ENCODE peak calls at places on chromosomes 12 and 14, in seven cellular contexts. V, Y, W, J, E, G and I are unnamed samples.
A peak's percentile ranks its signal among the peaks of the same experiment; 100 is the strongest.

GRCh38 chr14:96811265-96811664 is 14.1 kb downstream of the VRK1 start:
- DNase-seq in V (no peak), Y (no peak), W (no peak), J (no peak), E (no peak), G (no peak), I (no peak)

GRCh38 chr12:87317302-87317701 is 711.9 kb downstream of the C12orf50 start:
- DNase-seq in V (no peak), Y (no peak), W (no peak), J (no peak), E (no peak), G (no peak), I (no peak)

GRCh38 chr12:32179011-32179395 is 72.4 kb downstream of the BICD1 start:
- DNase-seq in V (no peak), Y (no peak), W (no peak), J (no peak), E (no peak), G (no peak), I (no peak)

GRCh38 chr12:70069221-70069811 is 173.9 kb upstream of the CNOT2 start:
- DNase-seq in V (no peak), Y (no peak), W (no peak), J (peak; percentile 80), E (no peak), G (no peak), I (no peak)

GRCh38 chr12:72141381-72141780 is 130.8 kb upstream of the TRHDE start:
- DNase-seq in V (no peak), Y (peak; percentile 45), W (peak; percentile 36), J (no peak), E (no peak), G (no peak), I (peak; percentile 34)

GRCh38 chr14:65356327-65356836 is 56.1 kb upstream of the FUT8 start:
- DNase-seq in V (no peak), Y (no peak), W (no peak), J (peak; percentile 72), E (peak; percentile 45), G (no peak), I (no peak)

GRCh38 chr12:105315726-105316125 is 14.8 kb upstream of the C12orf75 start:
- DNase-seq in V (no peak), Y (no peak), W (no peak), J (no peak), E (no peak), G (no peak), I (no peak)

GRCh38 chr12:101781834-101782543 is 42.7 kb upstream of the SYCP3 start:
- DNase-seq in V (no peak), Y (no peak), W (no peak), J (no peak), E (no peak), G (no peak), I (no peak)

GRCh38 chr12:30884804-30885203 is 41.7 kb upstream of the TSPAN11 start:
- DNase-seq in V (no peak), Y (no peak), W (no peak), J (no peak), E (no peak), G (no peak), I (no peak)

GRCh38 chr12:82461851-82462250 is 103.5 kb downstream of the METTL25 start:
- DNase-seq in V (no peak), Y (no peak), W (no peak), J (no peak), E (no peak), G (no peak), I (no peak)

DNA sequence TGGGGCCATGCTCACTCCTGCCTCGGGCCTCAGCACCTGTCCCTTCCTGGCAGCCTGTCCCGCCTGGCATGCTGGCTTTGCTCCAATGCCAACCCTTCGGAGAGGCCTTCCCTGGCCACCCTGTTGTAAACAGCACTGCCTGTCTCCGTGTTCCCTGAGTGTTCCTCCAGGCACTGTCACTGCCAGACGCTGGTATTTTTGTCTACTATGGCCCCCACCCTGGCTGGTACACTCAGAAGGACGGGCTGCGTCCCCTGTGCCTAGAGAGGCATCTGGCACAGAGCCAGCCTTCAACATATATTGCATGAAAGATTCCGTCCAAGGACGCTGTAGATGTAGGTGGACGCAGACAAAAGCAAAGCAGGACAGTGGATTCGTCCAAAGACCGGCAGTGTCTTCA is 2.7 kb upstream of the ASPG start:
- DNase-seq in V (no peak), Y (no peak), W (no peak), J (no peak), E (no peak), G (peak; percentile 44), I (no peak)
- TF ChIP-seq CTCF in V (no peak), Y (no peak), W (no peak), J (no peak), E (no peak), G (no peak), I (no peak)

GRCh38 chr12:40668095-40668494 is 24.1 kb upstream of the CNTN1 start:
- DNase-seq in V (no peak), Y (no peak), W (no peak), J (no peak), E (no peak), G (no peak), I (no peak)
- TF ChIP-seq CTCF in V (no peak), Y (no peak), W (no peak), J (peak; percentile 39), E (no peak), G (no peak), I (no peak)

GRCh38 chr12:65962921-65963883 is 138.9 kb downstream of the HMGA2 start:
- DNase-seq in V (no peak), Y (no peak), W (peak; percentile 16), J (peak; percentile 89), E (peak; percentile 41), G (no peak), I (no peak)
- TF ChIP-seq CTCF in V (no peak), Y (peak; percentile 39), W (peak; percentile 26), J (peak; percentile 58), E (no peak), G (no peak), I (no peak)

GRCh38 chr12:51913071-51914033 is 6.0 kb downstream of the ACVRL1 start:
- DNase-seq in V (no peak), Y (no peak), W (no peak), J (peak; percentile 86), E (no peak), G (no peak), I (no peak)
- TF ChIP-seq CTCF in V (no peak), Y (peak; percentile 13), W (no peak), J (peak; percentile 71), E (no peak), G (no peak), I (no peak)

GRCh38 chr12:122499991-122500684 is 594 bp downstream of the ZCCHC8 start:
- DNase-seq in V (peak; percentile 70), Y (peak; percentile 60), W (peak; percentile 60), J (peak; percentile 86), E (peak; percentile 45), G (peak; percentile 44), I (peak; percentile 41)

GRCh38 chr12:122503147-122503751 is 2.5 kb upstream of the ZCCHC8 start:
- DNase-seq in V (no peak), Y (no peak), W (no peak), J (peak; percentile 55), E (no peak), G (no peak), I (no peak)

GRCh38 chr12:122503783-122504590 is 3.3 kb upstream of the ZCCHC8 start:
- DNase-seq in V (no peak), Y (no peak), W (no peak), J (peak; percentile 51), E (no peak), G (no peak), I (no peak)

GRCh38 chr12:122501489-122501989 is 807 bp upstream of the ZCCHC8 start:
- DNase-seq in V (no peak), Y (peak; percentile 19), W (peak; percentile 15), J (peak; percentile 52), E (no peak), G (no peak), I (no peak)

DNA sequence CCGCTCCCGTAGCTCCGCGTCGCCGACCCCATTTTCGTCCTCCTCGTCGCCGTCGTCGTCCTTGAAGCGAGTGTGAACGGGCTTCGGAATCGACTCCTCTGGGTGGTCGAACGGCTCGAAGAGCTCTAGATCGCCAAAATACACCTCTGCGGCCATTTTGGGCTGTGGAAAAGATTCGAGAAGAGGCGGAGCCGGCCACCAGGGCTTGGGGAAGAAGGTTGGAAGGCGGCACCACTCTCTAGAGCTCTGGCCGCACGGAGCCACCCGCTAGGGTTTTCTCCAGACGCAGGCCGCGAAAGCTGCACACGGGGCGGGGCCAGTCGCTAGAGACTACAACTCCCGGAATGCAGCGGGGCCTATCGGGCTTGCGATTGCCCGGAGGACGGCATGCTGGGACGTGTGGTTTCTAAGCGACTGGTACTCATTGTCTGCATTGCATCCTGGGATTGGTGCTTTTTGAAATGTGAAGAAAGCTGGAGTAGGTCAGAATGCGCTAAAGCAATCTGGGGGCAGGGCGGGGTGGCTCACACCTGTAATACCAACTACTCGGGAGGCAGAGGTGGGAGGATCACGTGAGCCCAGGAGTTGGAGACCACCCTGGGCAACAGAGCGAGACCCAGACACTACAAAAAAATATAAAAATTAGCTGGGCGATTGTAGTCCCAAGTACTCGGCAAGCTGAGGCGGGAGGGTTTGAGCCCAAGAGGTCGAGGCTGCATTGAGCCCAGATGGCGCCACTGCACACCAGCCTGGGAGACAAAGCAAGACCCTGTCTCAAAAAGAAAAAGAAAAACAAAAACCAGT is at the start of gene ZCCHC8:
- DNase-seq in V (peak; percentile 98), Y (peak; percentile 92), W (peak; percentile 93), J (peak; percentile 100), E (peak; percentile 97), G (peak; percentile 96), I (peak; percentile 94)
- TF ChIP-seq CTCF in V (peak; percentile 25), Y (peak; percentile 27), W (no peak), J (no peak), E (no peak), G (no peak), I (peak; percentile 30)